ENCODE peak calls at places on chromosomes 6 and 20, in eight cellular contexts. G, L, E, J, F, P, N and C are unnamed samples.

GRCh38 chr20:6492396-6493055 is 275.0 kb upstream of the BMP2 start:
- DNase-seq in F (no peak), E (no peak), L (no peak), N (no peak), J (no peak), G (no peak), P (no peak), C (no peak)

GRCh38 chr6:31660998-31661866 is 654 bp upstream of the C6orf47 start:
- DNase-seq in F (no peak), J (no peak), G (no peak), L (no peak), N (no peak), E (no peak), P (no peak), C (no peak)

GRCh38 chr6:1285589-1286340 is 26.1 kb upstream of the FOXQ1 start:
- DNase-seq in E (no peak), G (no peak), F (no peak), N (peak), P (no peak), J (no peak), L (no peak), C (no peak)

GRCh38 chr20:34580588-34580940 is 22.0 kb downstream of the MAP1LC3A start:
- DNase-seq in L (no peak), J (no peak), P (no peak), N (no peak), G (peak), E (no peak), F (no peak), C (no peak)

GRCh38 chr6:77688641-77689040 is 35.8 kb downstream of the MEI4 start:
- DNase-seq in E (no peak), L (no peak), F (no peak), J (no peak), G (no peak), P (no peak), N (no peak), C (no peak)

GRCh38 chr20:10414982-10415650 is 18.9 kb downstream of the MKKS start:
- DNase-seq in E (no peak), F (no peak), P (no peak), G (no peak), L (no peak), N (no peak), J (no peak), C (no peak)

GRCh38 chr6:6569768-6570167 is 18.8 kb upstream of the LY86 start:
- DNase-seq in E (no peak), P (no peak), J (no peak), N (no peak), L (no peak), G (no peak), F (no peak), C (no peak)

GRCh38 chr20:13017235-13017634 is 8.5 kb downstream of the SPTLC3 start:
- DNase-seq in G (no peak), F (no peak), P (no peak), E (no peak), L (no peak), N (no peak), J (no peak), C (no peak)

GRCh38 chr20:49676581-49677291 is 36.9 kb downstream of the B4GALT5 start:
- DNase-seq in E (no peak), L (no peak), N (no peak), P (no peak), J (no peak), G (no peak), F (no peak), C (no peak)

GRCh38 chr6:115969930-115970273 is 90.8 kb downstream of the FRK start:
- DNase-seq in G (no peak), N (no peak), E (no peak), L (no peak), J (no peak), P (no peak), F (no peak), C (no peak)

GRCh38 chr20:48142258-48142657 is 357.0 kb upstream of the SULF2 start:
- DNase-seq in L (no peak), J (no peak), P (no peak), F (no peak), N (no peak), E (no peak), G (no peak), C (no peak)

GRCh38 chr6:35302604-35303218 is 5.1 kb downstream of the DEF6 start:
- DNase-seq in J (no peak), N (peak), E (no peak), L (no peak), P (peak), G (peak), F (no peak), C (peak)

GRCh38 chr20:46458891-46459750 is 52.7 kb upstream of the ELMO2 start:
- DNase-seq in J (no peak), N (peak), G (no peak), L (peak), F (no peak), P (no peak), E (peak), C (peak)

GRCh38 chr20:34062651-34063482 is 49.2 kb downstream of the EIF2S2 start:
- DNase-seq in F (no peak), P (no peak), E (no peak), L (no peak), G (no peak), N (no peak), J (no peak), C (no peak)